ENCODE peak calls at places on chromosomes 2 and 18, in six cellular contexts. Z, W, K, D, G and C are unnamed samples.

GRCh38 chr2:97913846-97914245 is 81.9 kb downstream of the TMEM131 start:
- DNase-seq in Z (no peak), W (no peak), K (no peak), D (no peak), G (no peak), C (no peak)

GRCh38 chr2:46956981-46957531 is 41.5 kb upstream of the MCFD2 start:
- DNase-seq in Z (no peak), W (no peak), K (no peak), D (no peak), G (no peak), C (no peak)

GRCh38 chr2:191402966-191403565 is 157.9 kb downstream of the MYO1B start:
- DNase-seq in Z (no peak), W (no peak), K (peak; percentile 59), D (no peak), G (no peak), C (no peak)

GRCh38 chr2:67399831-67400489 is 2.8 kb downstream of the ETAA1 start:
- DNase-seq in Z (peak; percentile 70), W (no peak), K (no peak), D (peak; percentile 66), G (no peak), C (no peak)

GRCh38 chr2:96730212-96730611 is 9.7 kb downstream of the LMAN2L start:
- DNase-seq in Z (peak; percentile 56), W (no peak), K (no peak), D (peak; percentile 38), G (no peak), C (no peak)

GRCh38 chr2:171598713-171599319 is 76.5 kb downstream of the CYBRD1 start:
- DNase-seq in Z (peak; percentile 77), W (peak; percentile 39), K (peak; percentile 36), D (peak; percentile 76), G (peak; percentile 40), C (no peak)

GRCh38 chr2:246489-247145 is 17.2 kb downstream of the SH3YL1 start:
- DNase-seq in Z (peak; percentile 85), W (no peak), K (no peak), D (peak; percentile 79), G (peak; percentile 40), C (no peak)

GRCh38 chr2:54955674-54956391 is 94.4 kb downstream of the RTN4 start:
- DNase-seq in Z (no peak), W (no peak), K (no peak), D (no peak), G (no peak), C (no peak)

GRCh38 chr2:170576296-170576695 is 138.8 kb upstream of the SP5 start:
- DNase-seq in Z (no peak), W (no peak), K (no peak), D (no peak), G (no peak), C (no peak)

GRCh38 chr18:23337599-23338444 is 115.3 kb upstream of the RIOK3 start:
- DNase-seq in Z (peak; percentile 79), W (no peak), K (no peak), D (peak; percentile 92), G (no peak), C (no peak)

GRCh38 chr2:238163494-238164198 is 4.9 kb downstream of the ERFE start:
- DNase-seq in Z (no peak), W (peak; percentile 46), K (no peak), D (no peak), G (no peak), C (no peak)

GRCh38 chr2:71499691-71500090 is 46.3 kb downstream of the DYSF start:
- DNase-seq in Z (no peak), W (no peak), K (no peak), D (no peak), G (no peak), C (no peak)

GRCh38 chr2:37919631-37920032 is 5.5 kb upstream of the RMDN2 start:
- DNase-seq in Z (no peak), W (no peak), K (no peak), D (peak; percentile 16), G (no peak), C (no peak)

GRCh38 chr2:240585101-240585500 is 1.4 kb upstream of the CAPN10 start:
- DNase-seq in Z (no peak), W (no peak), K (no peak), D (no peak), G (no peak), C (no peak)

GRCh38 chr2:60706021-60706420 is 50.0 kb upstream of the PAPOLG start:
- DNase-seq in Z (peak; percentile 43), W (no peak), K (no peak), D (no peak), G (no peak), C (no peak)

GRCh38 chr2:219082332-219082958 is 21.7 kb upstream of the IHH start:
- DNase-seq in Z (no peak), W (no peak), K (no peak), D (no peak), G (no peak), C (no peak)

DNA sequence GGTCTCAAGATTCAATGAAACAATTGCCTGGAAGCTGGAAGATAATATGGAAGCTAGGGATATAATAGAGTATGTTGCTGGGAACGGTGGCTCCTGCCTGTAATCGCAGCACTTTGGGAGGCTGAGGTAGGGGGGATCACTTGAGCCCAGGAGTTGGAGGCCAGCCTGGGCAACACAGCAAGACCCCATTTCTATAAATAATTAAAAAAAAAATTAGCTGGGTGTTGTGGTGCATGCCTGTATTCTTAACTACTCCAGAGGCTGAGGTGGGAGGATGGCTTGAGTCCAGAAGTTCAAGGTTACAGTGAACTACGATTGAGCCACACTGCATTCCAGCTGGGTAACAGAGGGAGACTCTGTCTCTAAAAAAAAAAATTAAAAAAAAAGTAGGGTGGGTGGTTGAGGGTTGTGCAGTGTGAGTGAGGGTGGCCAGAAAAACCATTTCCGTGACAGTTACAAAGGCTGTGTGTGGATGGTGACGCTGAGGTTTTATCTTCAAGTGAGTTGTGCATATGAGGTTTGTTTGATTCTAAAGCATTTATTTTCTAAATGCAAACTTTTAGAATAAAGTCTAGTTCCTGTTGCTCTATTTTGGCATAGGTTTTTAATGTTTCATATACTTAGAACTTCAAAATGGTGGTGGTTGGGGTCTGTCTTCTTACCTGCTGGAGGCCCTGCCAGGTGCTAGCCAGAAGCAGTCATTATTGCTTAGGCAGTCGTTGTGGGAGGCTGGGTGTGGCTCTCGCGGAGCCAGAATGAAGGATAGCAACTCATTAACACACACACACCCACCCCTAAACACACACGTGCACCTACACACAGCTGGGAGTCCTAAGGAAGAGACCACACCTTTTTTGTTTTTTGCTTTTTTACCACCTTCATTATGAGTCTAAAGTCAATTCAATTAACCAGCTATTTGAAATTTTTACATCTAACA is 4.7 kb upstream of the IL1R2 start:
- DNase-seq in Z (no peak), W (no peak), K (no peak), D (no peak), G (no peak), C (no peak)
- H3K14ac ChIP-seq in Z (no peak overlapping the region), W (no peak overlapping the region), K (no peak overlapping the region), D (peak overlapping the region; percentile 58), G (no peak overlapping the region), C (no peak overlapping the region)

DNA sequence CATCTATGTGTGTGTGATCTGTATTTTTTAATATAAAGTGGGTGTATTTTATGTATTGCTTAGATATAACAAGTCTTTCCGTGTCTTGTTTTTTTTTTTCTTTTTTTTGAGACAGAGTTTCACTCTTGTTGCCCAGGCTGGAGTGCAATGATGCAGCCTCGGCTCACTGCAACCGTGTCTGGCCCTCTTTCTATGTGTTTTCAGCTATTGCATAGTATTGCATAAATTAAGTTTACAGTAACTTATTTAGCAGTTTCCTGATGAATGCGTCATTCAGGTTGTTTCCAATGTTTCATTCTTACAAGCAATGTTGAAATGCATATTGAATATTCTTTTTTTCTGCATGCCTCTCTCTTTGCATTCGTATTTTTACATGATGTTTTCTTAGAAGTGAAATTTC is 7.2 kb downstream of the SLC9A4 start:
- DNase-seq in Z (no peak), W (no peak), K (no peak), D (no peak), G (no peak), C (no peak)
- H3K14ac ChIP-seq in Z (no peak overlapping the region), W (no peak overlapping the region), K (no peak overlapping the region), D (no peak overlapping the region), G (no peak overlapping the region), C (no peak overlapping the region)

GRCh38 chr2:18701981-18702380 is 112.6 kb upstream of the NT5C1B start:
- DNase-seq in Z (peak; percentile 83), W (no peak), K (no peak), D (no peak), G (no peak), C (no peak)

GRCh38 chr2:18703555-18703954 is 114.2 kb upstream of the NT5C1B start:
- DNase-seq in Z (no peak), W (no peak), K (no peak), D (no peak), G (no peak), C (no peak)

GRCh38 chr2:18701546-18701945 is 112.2 kb upstream of the NT5C1B start:
- DNase-seq in Z (no peak), W (no peak), K (no peak), D (no peak), G (no peak), C (no peak)

GRCh38 chr2:18706001-18706400 is 116.6 kb upstream of the NT5C1B start:
- DNase-seq in Z (no peak), W (no peak), K (no peak), D (no peak), G (peak; percentile 71), C (no peak)

DNA sequence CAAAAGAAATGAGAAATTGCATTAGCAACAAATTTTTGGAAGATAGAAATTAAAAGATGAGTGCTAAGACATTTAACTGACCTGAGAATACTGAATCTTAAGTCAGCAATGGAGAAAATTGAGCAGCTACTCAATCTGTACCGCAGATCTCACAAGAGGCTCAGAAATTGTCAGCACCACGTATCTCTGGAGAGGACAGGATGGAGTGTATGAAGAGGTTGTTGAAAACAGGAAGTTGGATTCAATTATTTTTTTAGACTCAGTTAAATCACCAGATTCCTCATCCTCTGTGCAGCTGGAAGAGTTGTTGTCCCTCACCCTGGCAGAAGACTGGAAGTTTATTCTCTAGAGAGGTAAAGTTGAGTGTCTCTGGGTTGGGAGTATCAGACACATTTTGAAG is 114.9 kb upstream of the NT5C1B start:
- DNase-seq in Z (no peak), W (no peak), K (no peak), D (no peak), G (no peak), C (no peak)
- H3K14ac ChIP-seq in Z (no peak overlapping the region), W (no peak overlapping the region), K (no peak overlapping the region), D (no peak overlapping the region), G (no peak overlapping the region), C (no peak overlapping the region)

GRCh38 chr2:160042054-160042453 is 20.4 kb downstream of the PLA2R1 start:
- DNase-seq in Z (no peak), W (no peak), K (no peak), D (no peak), G (no peak), C (no peak)

GRCh38 chr2:160044728-160045127 is 17.7 kb downstream of the PLA2R1 start:
- DNase-seq in Z (no peak), W (peak; percentile 52), K (no peak), D (no peak), G (no peak), C (no peak)

GRCh38 chr2:160039166-160039903 is 23.1 kb downstream of the PLA2R1 start:
- DNase-seq in Z (peak; percentile 45), W (no peak), K (no peak), D (peak; percentile 35), G (no peak), C (no peak)

GRCh38 chr2:160043265-160043664 is 19.1 kb downstream of the PLA2R1 start:
- DNase-seq in Z (no peak), W (no peak), K (no peak), D (no peak), G (peak; percentile 42), C (no peak)

DNA sequence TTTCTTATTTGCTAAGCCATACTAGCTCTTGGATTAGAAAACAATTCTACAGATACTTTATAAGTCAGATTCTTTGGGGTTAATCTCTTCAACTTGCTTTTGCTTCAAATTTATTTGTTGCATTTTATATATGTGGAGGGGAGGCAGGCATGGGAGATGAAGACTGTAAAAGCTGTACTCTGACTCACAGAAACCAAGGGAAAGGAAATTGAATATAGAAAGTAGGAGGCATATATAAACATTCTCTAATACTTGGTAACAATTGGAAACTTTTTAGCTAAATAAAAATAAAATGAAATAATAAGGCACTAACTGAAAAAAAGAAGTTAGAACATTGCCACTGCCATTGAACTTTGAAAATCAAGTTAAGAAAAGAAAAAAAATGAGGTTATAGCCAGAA is 21.3 kb downstream of the PLA2R1 start:
- DNase-seq in Z (no peak), W (no peak), K (no peak), D (no peak), G (no peak), C (no peak)
- H3K14ac ChIP-seq in Z (no peak overlapping the region), W (no peak overlapping the region), K (no peak overlapping the region), D (no peak overlapping the region), G (no peak overlapping the region), C (no peak overlapping the region)